ENCODE peak calls at places on chromosomes 12 and 14, in six cellular contexts. N is HCT116, B is GM10248, R is GM12865, X is cardiac muscle cell, Y is foreskin fibroblast. C is an unnamed sample.

GRCh38 chr14:60807247-60807646 is 72.7 kb downstream of the MNAT1 start:
- DNase-seq in Y (no peak), N (no peak), R (no peak), X (no peak), B (no peak), C (no peak)

GRCh38 chr12:112869778-112870177 is 37.0 kb upstream of the OAS1 start:
- DNase-seq in Y (no peak), R (no peak), B (no peak), X (no peak), N (no peak), C (no peak)

GRCh38 chr12:65004270-65004669 is 116.8 kb downstream of the WIF1 start:
- DNase-seq in N (no peak), B (no peak), X (no peak), R (no peak), Y (peak), C (no peak)

GRCh38 chr12:101823891-101824290 is 6.9 kb downstream of the GNPTAB start:
- DNase-seq in N (peak), R (peak), B (peak), X (peak), Y (no peak), C (peak)

GRCh38 chr12:104420868-104421267 is 35.9 kb upstream of the CHST11 start:
- DNase-seq in N (no peak), B (no peak), Y (no peak), R (peak), X (peak), C (no peak)

GRCh38 chr14:22980672-22981089 is 1.7 kb downstream of the AJUBA start:
- DNase-seq in Y (peak), B (no peak), R (no peak), N (no peak), X (peak), C (no peak)

GRCh38 chr12:69851976-69852375 is 26.9 kb downstream of the MYRFL start:
- DNase-seq in Y (no peak), X (peak), R (no peak), B (no peak), N (no peak), C (no peak)

GRCh38 chr14:69043007-69043444 is 63.9 kb upstream of the ACTN1 start:
- DNase-seq in X (no peak), Y (no peak), R (no peak), N (no peak), B (no peak), C (no peak)

GRCh38 chr14:96573473-96574100 is 71.4 kb downstream of the PAPOLA start:
- DNase-seq in N (no peak), Y (no peak), X (no peak), R (no peak), B (no peak), C (no peak)

GRCh38 chr14:75182820-75183219 is 6.4 kb upstream of the TMED10 start:
- DNase-seq in X (peak), N (no peak), B (no peak), R (no peak), Y (peak), C (no peak)

GRCh38 chr14:69614592-69614991 is 3.2 kb downstream of the SUSD6 start:
- DNase-seq in N (no peak), X (no peak), Y (no peak), R (peak), B (no peak), C (no peak)

GRCh38 chr14:96648506-96649326 is 146.5 kb downstream of the PAPOLA start:
- DNase-seq in N (no peak), R (no peak), X (no peak), Y (no peak), B (no peak), C (no peak)

GRCh38 chr14:77181603-77182437 is at the start of gene TMEM63C:
- DNase-seq in R (peak), Y (no peak), X (peak), N (peak), B (peak), C (peak)

GRCh38 chr14:95683793-95684192 is 2.4 kb upstream of the TCL1B start:
- DNase-seq in B (peak), R (peak), Y (no peak), N (peak), X (no peak), C (peak)

DNA sequence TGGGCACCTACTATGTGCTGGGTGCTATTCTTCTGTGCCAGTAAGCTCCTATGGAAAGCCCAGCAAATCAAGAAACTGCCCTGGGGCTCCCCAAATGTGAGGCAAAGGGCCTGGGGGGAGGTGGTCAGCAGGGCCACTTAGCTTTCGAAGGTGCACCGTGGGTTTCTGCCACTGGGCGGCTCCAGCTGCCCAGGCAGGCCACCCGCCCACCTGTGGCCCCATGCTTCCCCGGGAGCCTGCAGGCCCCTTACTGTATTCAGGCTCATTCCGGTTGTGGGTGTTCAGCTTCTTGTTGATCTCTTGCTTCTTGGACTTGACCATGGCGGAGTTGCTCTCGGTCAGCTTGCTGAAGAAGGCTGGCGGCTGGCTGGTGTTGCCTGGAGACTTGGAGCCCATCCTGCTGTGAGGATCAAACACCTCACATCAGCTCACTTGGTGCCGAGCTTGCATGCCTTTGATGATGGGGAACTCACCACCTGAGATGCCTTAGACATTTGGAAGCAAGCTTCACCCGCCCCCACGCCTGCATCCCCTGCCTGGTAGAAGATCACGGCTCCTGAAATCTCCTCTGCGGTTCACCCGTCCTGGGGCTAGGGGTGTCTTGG is 37.3 kb downstream of the RFLNA start:
- DNase-seq in R (no peak), X (no peak), N (no peak), Y (no peak), B (no peak), C (no peak)
- TF ChIP-seq CTCF in R (no peak), X (peak), N (peak), Y (peak), B (no peak), C (peak)

DNA sequence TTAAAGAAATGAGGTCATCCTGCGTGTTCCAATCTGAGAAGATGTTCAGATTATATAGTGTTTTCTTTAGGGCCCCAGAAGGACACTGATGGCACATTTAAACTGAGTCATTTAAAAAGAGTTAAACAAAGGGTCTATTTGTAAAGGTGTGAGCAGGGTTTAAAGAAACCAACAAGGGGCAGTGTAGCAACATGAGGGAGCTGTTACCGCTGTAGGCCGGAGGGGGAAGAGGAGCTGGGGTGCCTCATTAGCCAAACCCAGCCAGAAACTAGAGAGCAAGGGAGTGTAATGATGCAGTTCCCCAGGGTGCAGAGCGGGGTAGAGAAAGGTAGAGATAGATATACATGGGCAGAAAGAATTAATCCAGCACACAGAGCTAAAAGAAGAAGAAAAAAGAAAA is 160.4 kb downstream of the TBX5 start:
- DNase-seq in Y (no peak), X (peak), N (no peak), R (no peak), B (no peak), C (no peak)
- TF ChIP-seq CTCF in Y (peak), X (peak), N (peak), R (no peak), B (no peak), C (no peak)

GRCh38 chr14:31881531-31882310 is 195.4 kb upstream of the ARHGAP5 start:
- DNase-seq in X (peak), Y (peak), B (no peak), R (no peak), N (no peak), C (no peak)

GRCh38 chr14:31880935-31881334 is 196.2 kb upstream of the ARHGAP5 start:
- DNase-seq in N (peak), Y (peak), B (no peak), X (peak), R (no peak), C (no peak)

GRCh38 chr14:31879661-31880348 is 197.3 kb upstream of the ARHGAP5 start:
- DNase-seq in X (no peak), N (no peak), R (no peak), Y (no peak), B (no peak), C (no peak)

GRCh38 chr14:31876741-31877140 is 200.4 kb upstream of the ARHGAP5 start:
- DNase-seq in B (no peak), N (no peak), R (no peak), X (no peak), Y (no peak), C (no peak)

DNA sequence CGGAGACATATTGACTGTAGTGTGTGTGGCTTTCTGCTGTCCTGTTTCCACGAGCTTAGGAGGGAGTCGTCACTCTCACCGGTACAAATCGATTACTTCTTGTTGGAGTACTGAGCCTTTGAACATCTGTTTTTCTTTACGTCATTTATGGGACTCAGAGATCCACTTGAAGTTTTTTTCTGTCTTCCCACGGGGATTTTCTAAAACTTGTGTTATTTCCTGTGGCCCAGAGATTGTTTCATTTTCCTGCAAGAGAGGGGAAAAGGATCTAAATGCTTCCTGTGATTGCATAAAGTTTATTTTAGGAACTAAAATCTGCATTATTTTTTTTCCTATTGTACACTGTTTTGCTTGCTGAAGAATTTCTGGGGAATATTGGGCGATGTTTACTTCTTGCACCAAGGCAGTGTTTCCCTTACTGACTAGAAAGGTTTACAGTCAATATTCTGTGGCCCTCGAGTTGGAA is 199.7 kb upstream of the ARHGAP5 start:
- DNase-seq in B (no peak), Y (no peak), R (no peak), N (no peak), X (peak), C (no peak)
- TF ChIP-seq CTCF in B (no peak), Y (no peak), R (no peak), N (no peak), X (no peak), C (no peak)

GRCh38 chr14:103886304-103887169 is 39.2 kb upstream of the PPP1R13B start:
- DNase-seq in X (peak), Y (no peak), R (no peak), N (no peak), B (no peak), C (no peak)
- TF ChIP-seq CTCF in X (peak), Y (no peak), R (no peak), N (no peak), B (no peak), C (no peak)

GRCh38 chr14:105532735-105533141 is 6.4 kb downstream of the TMEM121 start:
- DNase-seq in B (peak), X (peak), Y (no peak), N (no peak), R (peak), C (peak)
- TF ChIP-seq CTCF in B (peak), X (peak), Y (peak), N (peak), R (peak), C (peak)

DNA sequence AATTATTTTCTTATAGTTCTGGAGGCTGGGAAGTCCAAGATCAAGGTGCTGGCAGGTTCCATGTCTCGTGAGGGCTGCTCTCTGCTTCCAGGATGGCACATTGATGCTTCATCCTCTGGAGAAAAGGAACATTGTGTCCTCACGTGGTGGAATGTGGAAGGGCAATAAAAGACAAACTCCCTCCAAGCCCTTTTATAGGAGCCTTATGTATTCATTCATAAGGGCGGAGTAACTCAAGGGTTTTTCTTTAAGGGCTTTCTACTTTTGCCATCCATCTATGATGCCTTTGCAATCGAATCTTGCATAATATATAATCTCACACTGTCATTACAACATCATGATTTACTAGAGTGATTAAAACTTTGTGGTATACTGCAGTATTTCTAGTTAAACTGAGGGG is 132.7 kb upstream of the DDHD1 start:
- DNase-seq in X (no peak), N (no peak), B (no peak), Y (no peak), R (no peak), C (no peak)
- TF ChIP-seq CTCF in X (peak), N (no peak), B (no peak), Y (no peak), R (no peak), C (peak)

GRCh38 chr12:67155863-67156262 is 113.3 kb upstream of the CAND1 start:
- DNase-seq in X (peak), R (no peak), Y (peak), B (no peak), N (no peak), C (no peak)

GRCh38 chr12:67161322-67161918 is 107.7 kb upstream of the CAND1 start:
- DNase-seq in N (no peak), R (peak), Y (peak), X (peak), B (peak), C (peak)
- TF ChIP-seq CTCF in N (peak), R (peak), Y (peak), X (peak), B (peak), C (peak)

DNA sequence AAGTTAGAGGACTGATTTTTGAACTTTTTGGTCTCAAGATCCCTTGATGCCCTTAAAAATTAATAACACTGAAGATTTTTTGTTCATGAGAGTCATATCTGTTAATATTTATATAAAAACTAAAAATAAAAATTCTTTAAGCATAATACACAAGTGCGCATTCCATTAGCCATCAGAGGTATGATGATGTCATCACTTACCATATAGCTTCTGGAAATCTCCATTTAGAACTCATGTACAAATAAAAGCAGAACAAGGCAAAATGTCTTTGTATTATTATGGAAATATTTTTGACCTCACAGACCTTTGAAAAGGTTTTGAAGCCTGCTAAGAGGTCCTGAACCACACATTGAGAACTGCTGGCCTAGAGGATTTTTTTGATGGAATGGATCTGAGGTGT is 214.4 kb upstream of the GARIN6 start:
- DNase-seq in N (no peak), Y (no peak), X (no peak), R (no peak), B (no peak), C (no peak)
- TF ChIP-seq CTCF in N (no peak), Y (no peak), X (no peak), R (no peak), B (no peak), C (no peak)